ENCODE peak calls at places on chromosome 2, in ten cellular contexts. L, P, Y, R, H, W, G, C, S and A are unnamed samples.

GRCh38 chr2:150234787-150235512 is 252.5 kb downstream of the RND3 start:
- DNase-seq in R (no peak), H (no peak), C (no peak), L (peak; percentile 84), G (peak; percentile 41), W (no peak), Y (no peak), S (no peak), P (no peak), A (no peak)

GRCh38 chr2:177429688-177430325 is 37.2 kb downstream of the AGPS start:
- DNase-seq in C (no peak), P (no peak), Y (no peak), L (peak; percentile 97), R (no peak), S (no peak), G (peak; percentile 66), H (no peak), W (no peak), A (no peak)

GRCh38 chr2:192286093-192286701 is 91.5 kb upstream of the TMEFF2 start:
- DNase-seq in S (no peak), L (peak; percentile 69), C (no peak), H (no peak), Y (no peak), R (no peak), G (peak; percentile 66), P (no peak), W (peak; percentile 53), A (no peak)

GRCh38 chr2:236833501-236834186 is 252.0 kb upstream of the COPS8 start:
- DNase-seq in R (no peak), C (no peak), P (no peak), H (no peak), W (no peak), Y (no peak), S (no peak), G (peak; percentile 90), L (peak; percentile 26), A (no peak)

GRCh38 chr2:228224410-228224809 is 42.9 kb upstream of the SPHKAP start:
- DNase-seq in W (peak; percentile 7), C (no peak), R (no peak), G (peak; percentile 39), P (no peak), S (no peak), H (no peak), L (no peak), Y (no peak), A (no peak)

GRCh38 chr2:183037281-183037659 is 987 bp downstream of the NCKAP1 start:
- DNase-seq in G (peak; percentile 79), S (no peak), H (no peak), C (no peak), W (no peak), Y (no peak), L (peak; percentile 59), P (no peak), R (no peak), A (no peak)

GRCh38 chr2:230181245-230181644 is 38.5 kb downstream of the SP110 start:
- DNase-seq in S (no peak), Y (no peak), G (no peak), C (no peak), W (no peak), H (no peak), P (no peak), L (no peak), R (no peak), A (no peak)

GRCh38 chr2:206230060-206230890 is 44.2 kb upstream of the ZDBF2 start:
- DNase-seq in R (peak; percentile 35), C (no peak), P (no peak), G (peak; percentile 94), L (peak; percentile 43), H (no peak), S (no peak), W (no peak), Y (no peak), A (no peak)

GRCh38 chr2:109372614-109373013 is 241.2 kb downstream of the SEPTIN10 start:
- DNase-seq in R (no peak), W (no peak), H (no peak), C (no peak), S (no peak), L (no peak), Y (no peak), P (no peak), G (no peak), A (peak; percentile 15)

GRCh38 chr2:155815851-155816250 is 516.7 kb downstream of the NR4A2 start:
- DNase-seq in L (no peak), P (no peak), G (peak; percentile 68), R (peak; percentile 44), Y (no peak), C (no peak), W (peak; percentile 18), H (peak; percentile 11), S (no peak), A (no peak)

GRCh38 chr2:120539937-120540718 is 194.2 kb downstream of the INHBB start:
- DNase-seq in G (peak; percentile 91), H (no peak), Y (peak; percentile 76), W (peak; percentile 43), L (peak; percentile 85), P (peak; percentile 66), C (peak; percentile 51), R (no peak), S (peak; percentile 61), A (no peak)

GRCh38 chr2:103292570-103293265 is 530.9 kb downstream of the TMEM182 start:
- DNase-seq in P (no peak), S (no peak), Y (no peak), C (no peak), L (no peak), R (peak; percentile 28), W (no peak), G (no peak), H (no peak), A (no peak)

GRCh38 chr2:232521098-232521497 is 910 bp downstream of the PRSS56 start:
- DNase-seq in P (no peak), W (no peak), S (no peak), R (no peak), L (no peak), C (no peak), Y (no peak), H (no peak), G (no peak), A (no peak)

GRCh38 chr2:232518844-232519243 is 1.3 kb upstream of the PRSS56 start:
- DNase-seq in Y (no peak), W (no peak), P (no peak), G (peak; percentile 10), C (no peak), L (no peak), S (no peak), R (no peak), H (no peak), A (no peak)

GRCh38 chr2:232519581-232519980 is 607 bp upstream of the PRSS56 start:
- DNase-seq in S (no peak), W (no peak), P (no peak), C (no peak), L (no peak), G (no peak), H (no peak), R (no peak), Y (no peak), A (no peak)

GRCh38 chr2:232520489-232520888 is 301 bp downstream of the PRSS56 start:
- DNase-seq in H (no peak), C (no peak), L (no peak), G (no peak), R (no peak), S (no peak), P (no peak), W (no peak), Y (no peak), A (no peak)

GRCh38 chr2:232520088-232520487 is at the start of gene PRSS56:
- DNase-seq in W (no peak), P (no peak), L (no peak), R (no peak), C (no peak), H (no peak), S (no peak), G (no peak), Y (no peak), A (no peak)
- TF ChIP-seq CTCF in W (no peak), P (no peak), L (no peak), R (no peak), C (no peak), H (no peak), S (no peak), G (no peak), Y (no peak), A (no peak)

DNA sequence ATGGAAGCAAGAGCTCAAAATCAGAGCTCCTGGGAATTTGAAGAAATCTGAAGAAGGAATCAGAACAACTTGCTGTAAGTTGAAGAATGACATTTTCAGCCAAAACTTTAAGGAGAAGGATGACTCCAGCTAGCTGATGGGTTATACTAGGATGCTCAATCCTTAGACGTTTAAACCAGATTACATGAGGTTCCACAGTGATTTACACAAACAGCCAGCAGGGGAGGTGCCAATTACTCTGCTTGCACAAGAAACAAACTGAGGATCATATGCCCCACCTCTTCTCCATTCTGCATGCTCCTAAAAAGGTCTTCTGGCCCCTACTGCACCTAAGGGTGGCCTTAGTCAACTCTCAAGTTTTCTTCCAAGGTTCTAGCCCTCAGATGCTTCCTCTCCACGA is 47.9 kb upstream of the PCBP1 start:
- DNase-seq in H (no peak), C (no peak), Y (no peak), W (no peak), P (no peak), L (no peak), R (no peak), S (no peak), G (no peak), A (no peak)
- TF ChIP-seq CTCF in H (no peak), C (no peak), Y (no peak), W (no peak), P (no peak), L (no peak), R (no peak), S (no peak), G (peak; percentile 9), A (no peak)

DNA sequence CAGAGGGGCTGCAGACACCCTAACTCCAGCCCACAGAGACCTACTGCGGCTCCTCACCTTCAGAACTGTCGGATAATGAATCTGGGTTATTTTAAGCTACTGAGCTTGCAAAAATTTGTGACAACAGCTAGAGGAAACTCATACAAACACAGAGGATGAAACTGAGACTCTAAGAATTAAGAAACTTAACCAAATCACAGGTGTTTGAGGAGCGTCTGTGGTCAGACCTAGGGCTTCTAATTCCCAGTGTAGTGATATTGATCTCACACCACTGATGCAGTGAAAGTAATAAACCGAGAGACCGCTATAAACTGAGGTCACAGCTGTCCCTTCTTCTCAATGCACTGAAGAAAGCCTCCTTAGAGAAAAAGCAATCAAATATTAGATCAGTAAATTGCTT is 110.1 kb downstream of the RGPD3 start:
- DNase-seq in G (no peak), P (no peak), L (no peak), R (no peak), H (no peak), Y (no peak), W (no peak), C (no peak), S (no peak), A (no peak)
- TF ChIP-seq CTCF in G (no peak), P (no peak), L (no peak), R (no peak), H (no peak), Y (no peak), W (no peak), C (no peak), S (no peak), A (no peak)

DNA sequence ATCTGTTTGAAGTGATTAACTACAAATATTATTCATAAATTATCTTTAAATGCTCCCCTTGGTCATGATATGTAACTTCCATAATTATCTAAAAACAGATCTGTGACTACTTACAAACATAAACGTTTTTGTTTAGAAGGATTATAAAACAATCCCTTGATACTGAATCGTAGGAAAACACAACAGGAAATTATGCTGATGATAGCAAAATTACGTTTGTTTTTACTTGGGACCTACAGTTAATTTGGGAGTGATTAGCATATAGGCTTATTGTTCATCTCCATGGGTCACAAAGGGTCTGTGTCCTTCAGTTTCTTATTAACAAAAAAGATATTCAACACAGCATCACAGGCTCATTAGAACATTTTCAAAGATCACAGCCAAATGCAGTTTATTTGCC is 4.3 kb downstream of the CCDC195 start:
- DNase-seq in L (no peak), H (no peak), W (no peak), R (no peak), S (no peak), G (no peak), C (no peak), Y (no peak), P (no peak), A (no peak)
- TF ChIP-seq CTCF in L (no peak), H (no peak), W (no peak), R (no peak), S (no peak), G (no peak), C (no peak), Y (no peak), P (no peak), A (no peak)